ENCODE peak calls at places on chromosomes 11 and 22, in eight cellular contexts. I is OCI-LY7; P is activated CD4-positive, alpha-beta T cell treated with anti-CD3 and anti-CD28 coated beads, Interleukin-2, amount 10 ng/mL, durations not matched to agents 7 days and 5 days; A is stimulated activated naive CD4-positive, alpha-beta T cell; T is neural progenitor cell; N is stimulated activated naive B cell treated with anti-CD40 and anti-IgM and Interleukin-4, amounts not matched to agents 10 μg/mL and 1 μg/mL and 100 μg/mL, for 72 hours; M is fibroblast of pulmonary artery; S is RWPE1. V is an unnamed sample.

GRCh38 chr11:63877658-63878241 is 38.8 kb downstream of the MARK2 start:
- DNase-seq in T (no peak), I (no peak), A (no peak), M (no peak), N (no peak), P (no peak), S (no peak), V (no peak)

GRCh38 chr11:68970921-68971636 is 9.7 kb downstream of the MRGPRD start:
- DNase-seq in S (no peak), M (no peak), T (no peak), A (no peak), N (no peak), P (no peak), I (no peak), V (no peak)

GRCh38 chr11:117839936-117840813 is 15.6 kb upstream of the FXYD2 start:
- DNase-seq in I (no peak), M (no peak), S (no peak), A (no peak), N (no peak), T (no peak), P (no peak), V (no peak)

GRCh38 chr22:24566899-24567511 is 11.2 kb downstream of the SNRPD3 start:
- DNase-seq in P (no peak), S (no peak), N (no peak), M (no peak), T (no peak), A (no peak), I (no peak), V (no peak)

GRCh38 chr22:19065929-19066328 is 56.3 kb downstream of the DGCR2 start:
- DNase-seq in P (no peak), I (no peak), M (no peak), S (no peak), N (no peak), T (no peak), A (no peak), V (no peak)

GRCh38 chr22:35839811-35840739 is 122.4 kb downstream of the APOL5 start:
- DNase-seq in S (peak), A (no peak), N (no peak), M (peak), T (peak), I (peak), P (no peak), V (no peak)

GRCh38 chr11:45104790-45105084 is 41.7 kb upstream of the PRDM11 start:
- DNase-seq in T (no peak), P (no peak), I (no peak), A (no peak), M (no peak), N (no peak), S (no peak), V (no peak)

GRCh38 chr11:45794169-45794568 is 10.8 kb upstream of the SLC35C1 start:
- DNase-seq in N (no peak), A (no peak), S (no peak), T (no peak), P (no peak), M (no peak), I (no peak), V (no peak)

GRCh38 chr11:65059959-65060824 is 1.8 kb upstream of the NAALADL1 start:
- DNase-seq in T (no peak), S (no peak), P (no peak), I (peak), M (peak), A (no peak), N (no peak), V (no peak)

GRCh38 chr22:38239101-38239761 is 33.6 kb downstream of the TMEM184B start:
- DNase-seq in M (peak), I (no peak), S (peak), P (no peak), T (no peak), N (no peak), A (no peak), V (no peak)

GRCh38 chr22:27224485-27225364 is 567.3 kb downstream of the MIAT start:
- DNase-seq in S (no peak), I (no peak), P (no peak), M (peak), T (no peak), A (no peak), N (no peak), V (no peak)

GRCh38 chr11:57787920-57788716 is 26.5 kb downstream of the CTNND1 start:
- DNase-seq in T (peak), M (no peak), I (no peak), P (no peak), N (no peak), A (no peak), S (peak), V (no peak)

GRCh38 chr11:1570896-1571759 is 943 bp downstream of the DUSP8 start:
- DNase-seq in T (peak), N (no peak), S (no peak), I (no peak), M (no peak), A (peak), P (no peak), V (peak)

GRCh38 chr22:21942939-21943338 is 9.7 kb downstream of the PPM1F start:
- DNase-seq in I (no peak), S (no peak), P (no peak), M (no peak), N (no peak), T (no peak), A (no peak), V (no peak)

GRCh38 chr22:37290737-37291136 is 8.4 kb downstream of the CYTH4 start:
- DNase-seq in P (no peak), S (no peak), M (peak), I (no peak), T (no peak), A (no peak), N (no peak), V (no peak)

GRCh38 chr22:22086501-22087158 is 104.0 kb upstream of the TOP3B start:
- DNase-seq in I (no peak), M (no peak), P (no peak), T (no peak), S (no peak), A (no peak), N (no peak), V (no peak)

GRCh38 chr11:108370315-108370714 is 97.0 kb downstream of the C11orf65 start:
- DNase-seq in N (no peak), P (no peak), A (no peak), S (no peak), T (no peak), I (no peak), M (no peak), V (no peak)

GRCh38 chr11:129733384-129733783 is 82.3 kb upstream of the TMEM45B start:
- DNase-seq in N (no peak), T (no peak), I (no peak), S (no peak), P (no peak), M (no peak), A (no peak), V (no peak)

GRCh38 chr22:23075050-23075449 is 4.7 kb downstream of the GNAZ start:
- DNase-seq in I (no peak), N (no peak), A (no peak), T (no peak), M (no peak), P (no peak), S (no peak), V (no peak)

V was measured in Jurkat, Clone E6-1.